ENCODE peak calls at places on chromosome 6, in five cellular contexts. T is dorsolateral prefrontal cortex, R is GM23338, C is RWPE1, Z is endothelial cell of umbilical vein. W is an unnamed sample.

GRCh38 chr6:154951400-154952200 is 43.5 kb upstream of the TIAM2 start:
- DNase-seq in C (peak), Z (no peak), R (no peak), T (no peak), W (peak)

GRCh38 chr6:22466665-22467064 is 102.7 kb upstream of the HDGFL1 start:
- DNase-seq in Z (no peak), T (no peak), C (no peak), R (peak), W (peak)

GRCh38 chr6:57284056-57284455 is 33.4 kb upstream of the PRIM2 start:
- DNase-seq in Z (no peak), T (no peak), R (no peak), C (no peak), W (no peak)

GRCh38 chr6:73180718-73181619 is 44.3 kb downstream of the KHDC1L start:
- DNase-seq in R (peak), C (peak), T (peak), Z (peak), W (peak)

GRCh38 chr6:162777091-162777490 is 49.3 kb downstream of the PACRG start:
- DNase-seq in T (no peak), C (no peak), R (no peak), Z (no peak), W (no peak)

GRCh38 chr6:136251394-136251793 is 1.3 kb upstream of the MTFR2 start:
- DNase-seq in T (no peak), Z (peak), C (no peak), R (no peak), W (no peak)

GRCh38 chr6:6545616-6546317 is 42.8 kb upstream of the LY86 start:
- DNase-seq in T (no peak), R (no peak), C (no peak), Z (no peak), W (no peak)

GRCh38 chr6:64930664-64931063 is 776.4 kb downstream of the EYS start:
- DNase-seq in R (no peak), C (no peak), T (no peak), Z (no peak), W (no peak)

GRCh38 chr6:108437821-108438220 is 122.9 kb upstream of the FOXO3 start:
- DNase-seq in T (no peak), Z (no peak), R (no peak), C (peak), W (no peak)

GRCh38 chr6:7973603-7974002 is 63.0 kb upstream of the TXNDC5 start:
- DNase-seq in R (no peak), C (no peak), T (no peak), Z (peak), W (no peak)

GRCh38 chr6:7976485-7977010 is 66.0 kb upstream of the TXNDC5 start:
- DNase-seq in T (no peak), Z (no peak), C (no peak), R (no peak), W (no peak)

GRCh38 chr6:7975764-7976146 is 65.2 kb upstream of the TXNDC5 start:
- DNase-seq in C (no peak), Z (no peak), R (no peak), T (no peak), W (peak)

GRCh38 chr6:7974553-7974931 is 64.0 kb upstream of the TXNDC5 start:
- DNase-seq in Z (no peak), T (no peak), C (no peak), R (no peak), W (no peak)

DNA sequence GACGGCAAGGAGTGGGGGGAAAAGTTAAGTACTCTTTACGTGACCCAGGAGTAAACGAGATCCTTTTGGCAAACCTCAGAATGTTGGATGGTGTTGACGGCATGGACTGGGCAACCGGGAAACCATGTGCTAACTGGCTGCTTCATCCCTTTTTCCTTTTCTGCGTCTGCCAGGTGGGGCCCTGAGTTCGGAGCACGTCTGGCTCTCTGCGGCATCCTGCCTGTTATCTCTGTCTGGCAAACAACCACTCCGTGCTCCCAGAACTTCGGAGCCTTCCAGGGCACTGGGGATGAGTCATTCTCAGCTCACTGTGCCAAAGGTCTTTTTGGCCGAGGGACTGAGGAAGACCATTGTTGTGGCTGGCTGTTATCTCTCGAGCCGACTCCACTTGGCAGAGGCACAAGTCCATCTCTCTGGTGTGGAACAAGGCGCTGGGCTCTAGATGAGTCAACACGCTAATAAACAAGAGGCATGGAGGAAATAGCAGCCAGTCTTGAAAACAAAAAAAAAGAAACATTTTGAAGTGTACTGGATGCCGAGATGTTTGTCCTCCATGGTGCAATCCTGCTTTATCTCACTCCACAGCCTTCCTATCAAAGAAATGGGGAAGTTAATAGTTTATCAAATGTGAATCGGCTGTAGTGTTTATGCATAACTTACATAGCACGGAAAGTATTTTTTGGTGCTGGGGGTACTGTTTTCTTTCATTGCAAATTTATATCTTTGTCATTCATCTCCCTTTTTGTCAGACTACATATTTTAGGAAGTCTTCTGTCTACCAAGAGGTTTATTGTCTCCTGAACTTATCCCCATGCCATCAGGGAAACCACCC is 64.6 kb upstream of the TXNDC5 start:
- DNase-seq in R (no peak), T (peak), C (peak), Z (peak), W (peak)
- TF ChIP-seq CTCF in R (no peak), T (no peak), C (no peak), Z (no peak), W (no peak)

GRCh38 chr6:26339612-26340011 is 25.4 kb upstream of the BTN3A2 start:
- DNase-seq in T (no peak), R (no peak), C (no peak), Z (no peak), W (no peak)

GRCh38 chr6:26338810-26339209 is 26.2 kb upstream of the BTN3A2 start:
- DNase-seq in Z (no peak), R (no peak), T (no peak), C (no peak), W (no peak)

GRCh38 chr6:26333458-26334297 is 31.3 kb upstream of the BTN3A2 start:
- DNase-seq in C (no peak), Z (no peak), T (no peak), R (no peak), W (no peak)

GRCh38 chr6:26335631-26336323 is 29.2 kb upstream of the BTN3A2 start:
- DNase-seq in R (no peak), Z (no peak), T (no peak), C (no peak), W (no peak)

GRCh38 chr6:26336355-26337198 is 28.4 kb upstream of the BTN3A2 start:
- DNase-seq in R (no peak), Z (no peak), C (peak), T (no peak), W (peak)
- TF ChIP-seq CTCF in R (no peak), Z (no peak), C (no peak), T (no peak), W (no peak)

GRCh38 chr6:151448623-151449022 is 3.3 kb downstream of the RMND1 start:
- DNase-seq in T (no peak), C (no peak), R (peak), Z (no peak), W (no peak)
- TF ChIP-seq CTCF in T (no peak), C (no peak), R (no peak), Z (no peak), W (no peak)

DNA sequence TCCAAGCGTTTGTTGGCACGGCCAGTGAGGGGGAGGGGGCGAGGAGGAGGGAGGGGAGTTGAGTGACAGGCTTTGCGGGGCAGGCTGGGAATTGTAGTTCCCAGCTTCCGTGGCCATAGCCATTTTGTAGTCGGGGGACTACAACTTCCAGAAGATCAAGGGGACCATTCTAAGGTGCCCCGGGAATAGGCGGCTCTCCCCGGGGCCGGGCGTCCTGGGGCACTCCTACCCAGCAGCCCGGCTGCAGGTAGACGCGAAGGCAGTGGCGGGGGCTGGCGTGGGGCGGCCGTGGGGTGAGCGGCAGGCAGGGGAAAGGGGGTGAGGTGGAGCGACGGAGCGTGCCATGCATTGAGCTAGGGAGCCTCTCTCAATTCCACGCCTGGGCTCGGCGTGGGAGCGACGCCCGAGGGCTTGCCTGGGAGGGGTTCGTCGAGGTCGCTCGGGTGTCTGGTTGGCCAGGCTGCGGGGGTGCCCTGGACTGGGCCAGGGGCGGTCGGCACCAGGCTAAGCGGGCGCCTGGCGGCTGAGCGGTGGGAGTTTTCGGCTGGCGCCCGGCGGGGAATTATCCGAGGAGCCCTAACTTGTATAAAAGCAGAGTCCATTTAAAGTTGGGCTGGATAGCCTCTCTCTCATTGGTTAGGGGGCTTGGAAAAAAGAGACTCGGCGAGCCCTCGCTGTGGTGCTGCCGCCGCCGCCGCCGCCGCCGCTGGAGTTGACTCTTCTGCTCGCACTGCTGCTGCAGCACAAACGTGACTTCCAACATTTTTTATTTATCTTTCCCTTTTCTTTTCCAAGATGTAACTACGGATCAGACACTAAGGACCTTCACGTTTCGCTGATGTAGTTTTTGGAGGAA is at the start of gene JARID2:
- DNase-seq in Z (peak), T (peak), R (peak), C (peak), W (peak)
- TF ChIP-seq CTCF in Z (no peak), T (peak), R (no peak), C (no peak), W (no peak)

GRCh38 chr6:89117285-89118108 is at the start of gene SRSF12:
- DNase-seq in R (peak), C (peak), Z (peak), T (no peak), W (peak)
- TF ChIP-seq CTCF in R (no peak), C (no peak), Z (no peak), T (no peak), W (no peak)

DNA sequence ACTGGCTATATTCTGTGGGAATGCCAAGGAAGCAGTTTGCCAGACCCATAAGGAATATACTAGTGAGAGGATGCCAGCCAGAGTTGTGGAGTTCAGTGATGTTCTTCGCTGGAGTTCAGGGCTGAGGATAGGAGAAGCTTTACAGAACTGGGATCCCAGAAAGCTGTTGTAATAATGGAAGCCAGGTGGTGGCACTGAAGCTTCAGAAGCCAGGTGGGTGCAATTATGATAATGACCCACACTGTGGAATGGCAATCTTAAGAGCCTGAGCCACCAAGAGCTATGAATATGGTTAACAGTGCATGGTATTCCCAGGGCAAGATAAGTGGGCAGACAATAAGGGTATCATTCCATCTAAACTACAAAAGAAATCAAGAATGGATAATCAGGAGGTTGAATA is 25.1 kb upstream of the ENPP1 start:
- DNase-seq in R (peak), Z (no peak), T (no peak), C (no peak), W (peak)
- TF ChIP-seq CTCF in R (peak), Z (no peak), T (no peak), C (no peak), W (peak)

GRCh38 chr6:75070244-75070643 is 135.6 kb downstream of the COL12A1 start:
- DNase-seq in T (no peak), Z (no peak), C (no peak), R (no peak), W (no peak)

GRCh38 chr6:75065524-75065923 is 140.3 kb downstream of the COL12A1 start:
- DNase-seq in T (no peak), Z (peak), R (peak), C (no peak), W (no peak)
- TF ChIP-seq CTCF in T (no peak), Z (no peak), R (peak), C (no peak), W (no peak)